ENCODE peak calls at places on chromosomes 3 and 15, in five cellular contexts. One of them, this sample, is unnamed.

GRCh38 chr3:35664460-35664919 is 25.2 kb downstream of the ARPP21 start:
- DNase-seq in bronchial epithelial cell: peak; percentile 33
- DNase-seq in DMS 273 treated with DMSO at 0.1 percent for 48 hours: peak; percentile 85
- DNase-seq in iPS-NIHi11: peak; percentile 50
- DNase-seq in activated CD4-positive, alpha-beta T cell treated with anti-CD3 and anti-CD28 coated beads, Interleukin-2, amount 10 ng/mL, durations not matched to agents 7 days and 5 days: no peak
- DNase-seq in this sample: peak; percentile 99

GRCh38 chr15:63599401-63600000 is 2.3 kb downstream of the FBXL22 start:
- DNase-seq in bronchial epithelial cell: peak; percentile 73
- DNase-seq in DMS 273 treated with DMSO at 0.1 percent for 48 hours: peak; percentile 22
- DNase-seq in iPS-NIHi11: peak; percentile 68
- DNase-seq in activated CD4-positive, alpha-beta T cell treated with anti-CD3 and anti-CD28 coated beads, Interleukin-2, amount 10 ng/mL, durations not matched to agents 7 days and 5 days: peak; percentile 37
- DNase-seq in this sample: no peak

GRCh38 chr3:29261119-29261518 is 19.8 kb upstream of the RBMS3 start:
- DNase-seq in bronchial epithelial cell: no peak
- DNase-seq in DMS 273 treated with DMSO at 0.1 percent for 48 hours: no peak
- DNase-seq in iPS-NIHi11: no peak
- DNase-seq in activated CD4-positive, alpha-beta T cell treated with anti-CD3 and anti-CD28 coated beads, Interleukin-2, amount 10 ng/mL, durations not matched to agents 7 days and 5 days: no peak
- DNase-seq in this sample: no peak

GRCh38 chr15:40445411-40446055 is 4.8 kb downstream of the BAHD1 start:
- DNase-seq in bronchial epithelial cell: peak; percentile 43
- DNase-seq in DMS 273 treated with DMSO at 0.1 percent for 48 hours: no peak
- DNase-seq in iPS-NIHi11: no peak
- DNase-seq in activated CD4-positive, alpha-beta T cell treated with anti-CD3 and anti-CD28 coated beads, Interleukin-2, amount 10 ng/mL, durations not matched to agents 7 days and 5 days: no peak
- DNase-seq in this sample: no peak

GRCh38 chr15:99143230-99143629 is 38.4 kb downstream of the SYNM start:
- DNase-seq in bronchial epithelial cell: no peak
- DNase-seq in DMS 273 treated with DMSO at 0.1 percent for 48 hours: no peak
- DNase-seq in iPS-NIHi11: no peak
- DNase-seq in activated CD4-positive, alpha-beta T cell treated with anti-CD3 and anti-CD28 coated beads, Interleukin-2, amount 10 ng/mL, durations not matched to agents 7 days and 5 days: no peak
- DNase-seq in this sample: no peak

GRCh38 chr3:73216310-73216709 is 154.9 kb downstream of the EBLN2 start:
- DNase-seq in bronchial epithelial cell: no peak
- DNase-seq in DMS 273 treated with DMSO at 0.1 percent for 48 hours: no peak
- DNase-seq in iPS-NIHi11: no peak
- DNase-seq in activated CD4-positive, alpha-beta T cell treated with anti-CD3 and anti-CD28 coated beads, Interleukin-2, amount 10 ng/mL, durations not matched to agents 7 days and 5 days: no peak
- DNase-seq in this sample: no peak

GRCh38 chr15:73691398-73691797 is 7.2 kb downstream of the CD276 start:
- DNase-seq in bronchial epithelial cell: peak; percentile 76
- DNase-seq in DMS 273 treated with DMSO at 0.1 percent for 48 hours: no peak
- DNase-seq in iPS-NIHi11: peak; percentile 70
- DNase-seq in activated CD4-positive, alpha-beta T cell treated with anti-CD3 and anti-CD28 coated beads, Interleukin-2, amount 10 ng/mL, durations not matched to agents 7 days and 5 days: no peak
- DNase-seq in this sample: no peak

GRCh38 chr3:79018671-79019136 is 749.1 kb downstream of the ROBO1 start:
- DNase-seq in bronchial epithelial cell: peak; percentile 50
- DNase-seq in DMS 273 treated with DMSO at 0.1 percent for 48 hours: no peak
- DNase-seq in iPS-NIHi11: peak; percentile 65
- DNase-seq in activated CD4-positive, alpha-beta T cell treated with anti-CD3 and anti-CD28 coated beads, Interleukin-2, amount 10 ng/mL, durations not matched to agents 7 days and 5 days: peak; percentile 12
- DNase-seq in this sample: peak; percentile 47

GRCh38 chr3:107630779-107631178 is 108.0 kb downstream of the BBX start:
- DNase-seq in bronchial epithelial cell: peak; percentile 44
- DNase-seq in DMS 273 treated with DMSO at 0.1 percent for 48 hours: no peak
- DNase-seq in iPS-NIHi11: no peak
- DNase-seq in activated CD4-positive, alpha-beta T cell treated with anti-CD3 and anti-CD28 coated beads, Interleukin-2, amount 10 ng/mL, durations not matched to agents 7 days and 5 days: no peak
- DNase-seq in this sample: no peak

GRCh38 chr15:82312611-82313349 is 36.5 kb downstream of the GOLGA6L10 start:
- DNase-seq in bronchial epithelial cell: peak; percentile 2
- DNase-seq in DMS 273 treated with DMSO at 0.1 percent for 48 hours: no peak
- DNase-seq in iPS-NIHi11: no peak
- DNase-seq in activated CD4-positive, alpha-beta T cell treated with anti-CD3 and anti-CD28 coated beads, Interleukin-2, amount 10 ng/mL, durations not matched to agents 7 days and 5 days: no peak
- DNase-seq in this sample: no peak

GRCh38 chr3:89612027-89612426 is 504.6 kb downstream of the EPHA3 start:
- DNase-seq in bronchial epithelial cell: no peak
- DNase-seq in DMS 273 treated with DMSO at 0.1 percent for 48 hours: no peak
- DNase-seq in iPS-NIHi11: no peak
- DNase-seq in activated CD4-positive, alpha-beta T cell treated with anti-CD3 and anti-CD28 coated beads, Interleukin-2, amount 10 ng/mL, durations not matched to agents 7 days and 5 days: no peak
- DNase-seq in this sample: no peak

GRCh38 chr15:74209997-74210573 is 7.5 kb upstream of the STRA6 start:
- DNase-seq in bronchial epithelial cell: peak; percentile 92
- DNase-seq in DMS 273 treated with DMSO at 0.1 percent for 48 hours: no peak
- DNase-seq in iPS-NIHi11: no peak
- DNase-seq in activated CD4-positive, alpha-beta T cell treated with anti-CD3 and anti-CD28 coated beads, Interleukin-2, amount 10 ng/mL, durations not matched to agents 7 days and 5 days: no peak
- DNase-seq in this sample: no peak

GRCh38 chr3:194869482-194870169 is 183.9 kb downstream of the FAM43A start:
- DNase-seq in bronchial epithelial cell: peak; percentile 87
- DNase-seq in DMS 273 treated with DMSO at 0.1 percent for 48 hours: no peak
- DNase-seq in iPS-NIHi11: no peak
- DNase-seq in activated CD4-positive, alpha-beta T cell treated with anti-CD3 and anti-CD28 coated beads, Interleukin-2, amount 10 ng/mL, durations not matched to agents 7 days and 5 days: no peak
- DNase-seq in this sample: peak; percentile 32

GRCh38 chr3:136297826-136298225 is 47.7 kb downstream of the PCCB start:
- DNase-seq in bronchial epithelial cell: no peak
- DNase-seq in DMS 273 treated with DMSO at 0.1 percent for 48 hours: no peak
- DNase-seq in iPS-NIHi11: no peak
- DNase-seq in activated CD4-positive, alpha-beta T cell treated with anti-CD3 and anti-CD28 coated beads, Interleukin-2, amount 10 ng/mL, durations not matched to agents 7 days and 5 days: no peak
- DNase-seq in this sample: no peak

GRCh38 chr15:66232267-66232625 is 21.3 kb downstream of the MEGF11 start:
- DNase-seq in bronchial epithelial cell: no peak
- DNase-seq in DMS 273 treated with DMSO at 0.1 percent for 48 hours: no peak
- DNase-seq in iPS-NIHi11: no peak
- DNase-seq in activated CD4-positive, alpha-beta T cell treated with anti-CD3 and anti-CD28 coated beads, Interleukin-2, amount 10 ng/mL, durations not matched to agents 7 days and 5 days: no peak
- DNase-seq in this sample: peak; percentile 84

GRCh38 chr15:73711526-73711925 is 27.3 kb downstream of the CD276 start:
- DNase-seq in bronchial epithelial cell: no peak
- DNase-seq in DMS 273 treated with DMSO at 0.1 percent for 48 hours: no peak
- DNase-seq in iPS-NIHi11: no peak
- DNase-seq in activated CD4-positive, alpha-beta T cell treated with anti-CD3 and anti-CD28 coated beads, Interleukin-2, amount 10 ng/mL, durations not matched to agents 7 days and 5 days: no peak
- DNase-seq in this sample: no peak

GRCh38 chr15:59039225-59039624 is 51.8 kb downstream of the RNF111 start:
- DNase-seq in bronchial epithelial cell: no peak
- DNase-seq in DMS 273 treated with DMSO at 0.1 percent for 48 hours: no peak
- DNase-seq in iPS-NIHi11: no peak
- DNase-seq in activated CD4-positive, alpha-beta T cell treated with anti-CD3 and anti-CD28 coated beads, Interleukin-2, amount 10 ng/mL, durations not matched to agents 7 days and 5 days: no peak
- DNase-seq in this sample: no peak

GRCh38 chr3:189353988-189354735 is 182.4 kb downstream of the TPRG1 start:
- DNase-seq in bronchial epithelial cell: peak; percentile 78
- DNase-seq in DMS 273 treated with DMSO at 0.1 percent for 48 hours: no peak
- DNase-seq in iPS-NIHi11: peak; percentile 28
- DNase-seq in activated CD4-positive, alpha-beta T cell treated with anti-CD3 and anti-CD28 coated beads, Interleukin-2, amount 10 ng/mL, durations not matched to agents 7 days and 5 days: no peak
- DNase-seq in this sample: no peak

GRCh38 chr3:14959358-14959943 is 12.1 kb downstream of the NR2C2 start:
- DNase-seq in bronchial epithelial cell: no peak
- DNase-seq in DMS 273 treated with DMSO at 0.1 percent for 48 hours: no peak
- DNase-seq in iPS-NIHi11: no peak
- DNase-seq in activated CD4-positive, alpha-beta T cell treated with anti-CD3 and anti-CD28 coated beads, Interleukin-2, amount 10 ng/mL, durations not matched to agents 7 days and 5 days: no peak
- DNase-seq in this sample: no peak

GRCh38 chr15:68428431-68428940 is 3.5 kb downstream of the ITGA11 start:
- DNase-seq in bronchial epithelial cell: no peak
- DNase-seq in DMS 273 treated with DMSO at 0.1 percent for 48 hours: no peak
- DNase-seq in iPS-NIHi11: no peak
- DNase-seq in activated CD4-positive, alpha-beta T cell treated with anti-CD3 and anti-CD28 coated beads, Interleukin-2, amount 10 ng/mL, durations not matched to agents 7 days and 5 days: no peak
- DNase-seq in this sample: no peak

GRCh38 chr3:25713316-25713967 is 48.7 kb upstream of the TOP2B start:
- DNase-seq in bronchial epithelial cell: peak; percentile 78
- DNase-seq in DMS 273 treated with DMSO at 0.1 percent for 48 hours: no peak
- DNase-seq in iPS-NIHi11: no peak
- DNase-seq in activated CD4-positive, alpha-beta T cell treated with anti-CD3 and anti-CD28 coated beads, Interleukin-2, amount 10 ng/mL, durations not matched to agents 7 days and 5 days: no peak
- DNase-seq in this sample: no peak

GRCh38 chr15:85854345-85855097 is 59.8 kb upstream of the KLHL25 start:
- DNase-seq in bronchial epithelial cell: peak; percentile 61
- DNase-seq in DMS 273 treated with DMSO at 0.1 percent for 48 hours: peak; percentile 16
- DNase-seq in iPS-NIHi11: peak; percentile 75
- DNase-seq in activated CD4-positive, alpha-beta T cell treated with anti-CD3 and anti-CD28 coated beads, Interleukin-2, amount 10 ng/mL, durations not matched to agents 7 days and 5 days: peak; percentile 68
- DNase-seq in this sample: peak; percentile 78

GRCh38 chr3:171704002-171704401 is 106.3 kb downstream of the PLD1 start:
- DNase-seq in bronchial epithelial cell: peak; percentile 62
- DNase-seq in DMS 273 treated with DMSO at 0.1 percent for 48 hours: no peak
- DNase-seq in iPS-NIHi11: peak; percentile 60
- DNase-seq in activated CD4-positive, alpha-beta T cell treated with anti-CD3 and anti-CD28 coated beads, Interleukin-2, amount 10 ng/mL, durations not matched to agents 7 days and 5 days: peak; percentile 16
- DNase-seq in this sample: peak; percentile 64

GRCh38 chr15:88638626-88639372 is at the start of gene ISG20:
- DNase-seq in bronchial epithelial cell: peak; percentile 97
- DNase-seq in DMS 273 treated with DMSO at 0.1 percent for 48 hours: peak; percentile 78
- DNase-seq in iPS-NIHi11: peak; percentile 89
- DNase-seq in activated CD4-positive, alpha-beta T cell treated with anti-CD3 and anti-CD28 coated beads, Interleukin-2, amount 10 ng/mL, durations not matched to agents 7 days and 5 days: peak; percentile 98
- DNase-seq in this sample: peak; percentile 81

GRCh38 chr3:157135671-157136396 is 24.1 kb downstream of the CCNL1 start:
- DNase-seq in bronchial epithelial cell: peak; percentile 73
- DNase-seq in DMS 273 treated with DMSO at 0.1 percent for 48 hours: no peak
- DNase-seq in iPS-NIHi11: no peak
- DNase-seq in activated CD4-positive, alpha-beta T cell treated with anti-CD3 and anti-CD28 coated beads, Interleukin-2, amount 10 ng/mL, durations not matched to agents 7 days and 5 days: no peak
- DNase-seq in this sample: no peak

GRCh38 chr3:46670891-46671427 is 22.5 kb downstream of the ALS2CL start:
- DNase-seq in bronchial epithelial cell: no peak
- DNase-seq in DMS 273 treated with DMSO at 0.1 percent for 48 hours: no peak
- DNase-seq in iPS-NIHi11: no peak
- DNase-seq in activated CD4-positive, alpha-beta T cell treated with anti-CD3 and anti-CD28 coated beads, Interleukin-2, amount 10 ng/mL, durations not matched to agents 7 days and 5 days: no peak
- DNase-seq in this sample: no peak

GRCh38 chr15:50415752-50416404 is 8.3 kb upstream of the USP8 start:
- DNase-seq in bronchial epithelial cell: peak; percentile 11
- DNase-seq in DMS 273 treated with DMSO at 0.1 percent for 48 hours: peak; percentile 39
- DNase-seq in iPS-NIHi11: peak; percentile 22
- DNase-seq in activated CD4-positive, alpha-beta T cell treated with anti-CD3 and anti-CD28 coated beads, Interleukin-2, amount 10 ng/mL, durations not matched to agents 7 days and 5 days: no peak
- DNase-seq in this sample: peak; percentile 20

GRCh38 chr15:73799466-73799865 is 46.3 kb upstream of the INSYN1 start:
- DNase-seq in bronchial epithelial cell: no peak
- DNase-seq in DMS 273 treated with DMSO at 0.1 percent for 48 hours: no peak
- DNase-seq in iPS-NIHi11: no peak
- DNase-seq in activated CD4-positive, alpha-beta T cell treated with anti-CD3 and anti-CD28 coated beads, Interleukin-2, amount 10 ng/mL, durations not matched to agents 7 days and 5 days: no peak
- DNase-seq in this sample: no peak

This sample was measured in NCI-H524.